ENCODE peak calls at places on chromosome 2, in five cellular contexts. One of them, this sample, is unnamed.

GRCh38 chr2:86221066-86221684 is 21.9 kb downstream of the MRPL35 start:
- DNase-seq in AG09309: no peak
- DNase-seq in AG04449: no peak
- DNase-seq in cardiac fibroblast: peak
- DNase-seq in tibial artery: no peak
- DNase-seq in this sample: no peak

GRCh38 chr2:130252880-130253645 is 54.8 kb upstream of the TUBA3E start:
- DNase-seq in tibial artery: no peak
- DNase-seq in cardiac fibroblast: peak
- DNase-seq in AG04449: no peak
- DNase-seq in AG09309: no peak
- DNase-seq in this sample: no peak

GRCh38 chr2:126804347-126804746 is 94.3 kb upstream of the TEX51 start:
- DNase-seq in cardiac fibroblast: no peak
- DNase-seq in AG09309: no peak
- DNase-seq in tibial artery: no peak
- DNase-seq in AG04449: no peak
- DNase-seq in this sample: no peak

GRCh38 chr2:176463527-176463926 is 194.3 kb downstream of the MTX2 start:
- DNase-seq in AG09309: no peak
- DNase-seq in tibial artery: no peak
- DNase-seq in cardiac fibroblast: no peak
- DNase-seq in AG04449: no peak
- DNase-seq in this sample: no peak

GRCh38 chr2:197890160-197890559 is 85.8 kb downstream of the PLCL1 start:
- DNase-seq in AG09309: no peak
- DNase-seq in cardiac fibroblast: peak
- DNase-seq in AG04449: no peak
- DNase-seq in tibial artery: no peak
- DNase-seq in this sample: no peak

GRCh38 chr2:15189236-15189635 is 371.9 kb downstream of the NBAS start:
- DNase-seq in tibial artery: no peak
- DNase-seq in AG09309: no peak
- DNase-seq in AG04449: no peak
- DNase-seq in cardiac fibroblast: no peak
- DNase-seq in this sample: no peak

GRCh38 chr2:112724611-112725525 is 4.0 kb downstream of the NT5DC4 start:
- DNase-seq in AG09309: no peak
- DNase-seq in AG04449: no peak
- DNase-seq in cardiac fibroblast: no peak
- DNase-seq in tibial artery: no peak
- DNase-seq in this sample: no peak

GRCh38 chr2:43075054-43075593 is 151.3 kb downstream of the ZFP36L2 start:
- DNase-seq in tibial artery: peak
- DNase-seq in AG04449: peak
- DNase-seq in cardiac fibroblast: peak
- DNase-seq in AG09309: peak
- DNase-seq in this sample: peak

GRCh38 chr2:128319773-128320608 is 1.3 kb upstream of the HS6ST1 start:
- DNase-seq in tibial artery: peak
- DNase-seq in AG04449: no peak
- DNase-seq in AG09309: no peak
- DNase-seq in cardiac fibroblast: no peak
- DNase-seq in this sample: no peak

GRCh38 chr2:19348692-19349091 is 9.7 kb downstream of the OSR1 start:
- DNase-seq in cardiac fibroblast: no peak
- DNase-seq in AG09309: no peak
- DNase-seq in AG04449: no peak
- DNase-seq in tibial artery: no peak
- DNase-seq in this sample: no peak

GRCh38 chr2:19349911-19350677 is 8.3 kb downstream of the OSR1 start:
- DNase-seq in tibial artery: peak
- DNase-seq in AG04449: no peak
- DNase-seq in AG09309: no peak
- DNase-seq in cardiac fibroblast: peak
- DNase-seq in this sample: no peak

GRCh38 chr2:19350678-19351401 is 7.6 kb downstream of the OSR1 start:
- DNase-seq in cardiac fibroblast: no peak
- DNase-seq in AG04449: no peak
- DNase-seq in AG09309: no peak
- DNase-seq in tibial artery: no peak
- DNase-seq in this sample: no peak

GRCh38 chr2:19346983-19347618 is 11.3 kb downstream of the OSR1 start:
- DNase-seq in cardiac fibroblast: no peak
- DNase-seq in AG04449: no peak
- DNase-seq in AG09309: no peak
- DNase-seq in tibial artery: no peak
- DNase-seq in this sample: no peak

GRCh38 chr2:19347619-19348562 is 10.5 kb downstream of the OSR1 start:
- DNase-seq in cardiac fibroblast: peak
- DNase-seq in tibial artery: peak
- DNase-seq in AG04449: peak
- DNase-seq in AG09309: peak
- DNase-seq in this sample: peak
- TF ChIP-seq CTCF in cardiac fibroblast: no peak
- TF ChIP-seq CTCF in tibial artery: no peak
- TF ChIP-seq CTCF in AG04449: no peak
- TF ChIP-seq CTCF in AG09309: no peak
- TF ChIP-seq CTCF in this sample: no peak

GRCh38 chr2:46802665-46803550 is 112.7 kb downstream of the MCFD2 start:
- DNase-seq in cardiac fibroblast: peak
- DNase-seq in AG04449: no peak
- DNase-seq in AG09309: no peak
- DNase-seq in tibial artery: no peak
- DNase-seq in this sample: peak
- TF ChIP-seq CTCF in cardiac fibroblast: no peak
- TF ChIP-seq CTCF in AG04449: no peak
- TF ChIP-seq CTCF in AG09309: no peak
- TF ChIP-seq CTCF in tibial artery: no peak
- TF ChIP-seq CTCF in this sample: peak

GRCh38 chr2:95345415-95346235 is 48.5 kb downstream of the KCNIP3 start:
- DNase-seq in AG04449: no peak
- DNase-seq in cardiac fibroblast: peak
- DNase-seq in tibial artery: peak
- DNase-seq in AG09309: peak
- DNase-seq in this sample: peak
- TF ChIP-seq CTCF in AG04449: peak
- TF ChIP-seq CTCF in cardiac fibroblast: peak
- TF ChIP-seq CTCF in tibial artery: peak
- TF ChIP-seq CTCF in AG09309: peak
- TF ChIP-seq CTCF in this sample: peak

GRCh38 chr2:68920481-68921170 is 32.1 kb downstream of the GKN2 start:
- DNase-seq in tibial artery: no peak
- DNase-seq in cardiac fibroblast: no peak
- DNase-seq in AG04449: no peak
- DNase-seq in AG09309: no peak
- DNase-seq in this sample: no peak

GRCh38 chr2:68926782-68927181 is 25.9 kb downstream of the GKN2 start:
- DNase-seq in cardiac fibroblast: no peak
- DNase-seq in tibial artery: no peak
- DNase-seq in AG09309: no peak
- DNase-seq in AG04449: no peak
- DNase-seq in this sample: no peak

GRCh38 chr2:68921646-68922045 is 31.0 kb downstream of the GKN2 start:
- DNase-seq in cardiac fibroblast: peak
- DNase-seq in AG09309: no peak
- DNase-seq in AG04449: no peak
- DNase-seq in tibial artery: no peak
- DNase-seq in this sample: no peak

GRCh38 chr2:68931149-68931711 is 21.5 kb downstream of the GKN2 start:
- DNase-seq in cardiac fibroblast: no peak
- DNase-seq in AG04449: no peak
- DNase-seq in AG09309: no peak
- DNase-seq in tibial artery: no peak
- DNase-seq in this sample: no peak

DNA sequence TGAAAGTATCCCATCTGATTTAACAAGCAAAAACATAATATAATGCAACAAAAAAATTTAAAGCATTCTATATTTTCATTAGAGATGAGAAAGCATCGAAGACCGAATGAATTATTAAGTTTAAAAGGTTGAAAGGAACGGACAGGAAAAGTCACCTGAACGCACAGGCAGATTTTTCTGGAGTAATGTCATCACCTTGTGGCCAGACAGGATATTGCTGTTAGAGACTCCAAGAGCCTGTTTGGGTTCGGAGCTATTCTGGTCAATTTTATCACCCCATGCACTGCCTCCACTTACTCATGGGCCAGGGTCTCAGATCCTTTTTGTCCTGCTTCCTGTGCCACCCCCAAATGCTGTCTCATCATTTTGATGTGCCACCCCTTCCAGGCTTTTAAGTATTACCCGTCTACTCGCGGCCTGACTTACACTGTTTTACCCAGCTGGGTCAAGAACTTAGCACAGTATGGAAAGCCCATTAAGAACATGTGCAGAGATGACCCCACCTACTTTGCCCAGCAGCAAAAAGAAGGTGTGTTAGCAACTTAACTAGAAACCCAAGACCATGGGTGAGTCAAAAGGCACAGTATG is 27.3 kb downstream of the GKN2 start:
- DNase-seq in AG09309: no peak
- DNase-seq in tibial artery: no peak
- DNase-seq in AG04449: no peak
- DNase-seq in cardiac fibroblast: peak
- DNase-seq in this sample: no peak
- TF ChIP-seq CTCF in AG09309: peak
- TF ChIP-seq CTCF in tibial artery: peak
- TF ChIP-seq CTCF in AG04449: peak
- TF ChIP-seq CTCF in cardiac fibroblast: peak
- TF ChIP-seq CTCF in this sample: peak

This sample was measured in retinal pigment epithelial cell.